ENCODE peak calls at places on chromosome 3, in six cellular contexts. B is endothelial cell of umbilical vein; D is CD8-positive, alpha-beta T cell; C is lower lobe of right lung; F is fibroblast of lung; P is keratinocyte. N is an unnamed sample. For H3K27me3, the result is how much of the 10 kb centered on the place peaks cover.

GRCh38 chr3:194632211-194632982 is 822 bp downstream of the TMEM44 start:
- DNase-seq in B (peak), D (no peak), P (no peak), F (peak), C (peak), N (no peak)

GRCh38 chr3:41716391-41716910 is 245.5 kb downstream of the ULK4 start:
- DNase-seq in P (no peak), F (peak), D (no peak), B (peak), C (no peak), N (no peak)

GRCh38 chr3:59769132-59769531 is 719.3 kb upstream of the CFAP20DC start:
- DNase-seq in D (no peak), F (no peak), B (no peak), C (no peak), P (no peak), N (no peak)

GRCh38 chr3:105359098-105359762 is 7.5 kb upstream of the ALCAM start:
- DNase-seq in D (no peak), B (peak), C (no peak), P (no peak), F (peak), N (no peak)

GRCh38 chr3:119508172-119508845 is 10.0 kb downstream of the TIMMDC1 start:
- DNase-seq in P (no peak), F (no peak), B (no peak), C (no peak), D (no peak), N (no peak)

GRCh38 chr3:180123928-180124327 is 87.2 kb upstream of the PEX5L start:
- DNase-seq in D (no peak), F (no peak), B (no peak), P (no peak), C (no peak), N (no peak)

GRCh38 chr3:164640586-164640985 is 437.7 kb downstream of the SI start:
- DNase-seq in C (no peak), F (no peak), P (no peak), B (no peak), D (no peak), N (no peak)

GRCh38 chr3:150736903-150737832 is 25.8 kb downstream of the SIAH2 start:
- DNase-seq in C (no peak), D (no peak), B (no peak), P (no peak), F (no peak), N (no peak)

GRCh38 chr3:102225407-102226132 is 209.2 kb upstream of the ZPLD1 start:
- DNase-seq in P (peak), B (peak), F (peak), D (no peak), C (no peak), N (peak)

GRCh38 chr3:156483426-156483825 is 71.5 kb downstream of the SSR3 start:
- DNase-seq in D (no peak), B (peak), C (no peak), F (peak), P (peak), N (peak)

GRCh38 chr3:10952525-10952924 is 40.0 kb upstream of the SLC6A1 start:
- DNase-seq in P (no peak), D (no peak), B (no peak), F (no peak), C (no peak), N (no peak)

GRCh38 chr3:10951295-10951926 is 41.1 kb upstream of the SLC6A1 start:
- DNase-seq in D (no peak), P (no peak), F (no peak), C (no peak), B (no peak), N (no peak)

GRCh38 chr3:10949197-10949596 is 43.4 kb upstream of the SLC6A1 start:
- DNase-seq in F (no peak), B (no peak), C (no peak), D (no peak), P (no peak), N (no peak)

GRCh38 chr3:10948326-10948725 is 44.2 kb upstream of the SLC6A1 start:
- DNase-seq in D (no peak), P (no peak), F (no peak), C (no peak), B (no peak), N (no peak)

GRCh38 chr3:10950476-10951294 is 41.9 kb upstream of the SLC6A1 start:
- DNase-seq in F (peak), D (no peak), P (no peak), C (no peak), B (peak), N (no peak)
- H3K4me3 ChIP-seq in F (no peak), D (no peak), P (no peak), C (no peak), B (no peak), N (no peak)

DNA sequence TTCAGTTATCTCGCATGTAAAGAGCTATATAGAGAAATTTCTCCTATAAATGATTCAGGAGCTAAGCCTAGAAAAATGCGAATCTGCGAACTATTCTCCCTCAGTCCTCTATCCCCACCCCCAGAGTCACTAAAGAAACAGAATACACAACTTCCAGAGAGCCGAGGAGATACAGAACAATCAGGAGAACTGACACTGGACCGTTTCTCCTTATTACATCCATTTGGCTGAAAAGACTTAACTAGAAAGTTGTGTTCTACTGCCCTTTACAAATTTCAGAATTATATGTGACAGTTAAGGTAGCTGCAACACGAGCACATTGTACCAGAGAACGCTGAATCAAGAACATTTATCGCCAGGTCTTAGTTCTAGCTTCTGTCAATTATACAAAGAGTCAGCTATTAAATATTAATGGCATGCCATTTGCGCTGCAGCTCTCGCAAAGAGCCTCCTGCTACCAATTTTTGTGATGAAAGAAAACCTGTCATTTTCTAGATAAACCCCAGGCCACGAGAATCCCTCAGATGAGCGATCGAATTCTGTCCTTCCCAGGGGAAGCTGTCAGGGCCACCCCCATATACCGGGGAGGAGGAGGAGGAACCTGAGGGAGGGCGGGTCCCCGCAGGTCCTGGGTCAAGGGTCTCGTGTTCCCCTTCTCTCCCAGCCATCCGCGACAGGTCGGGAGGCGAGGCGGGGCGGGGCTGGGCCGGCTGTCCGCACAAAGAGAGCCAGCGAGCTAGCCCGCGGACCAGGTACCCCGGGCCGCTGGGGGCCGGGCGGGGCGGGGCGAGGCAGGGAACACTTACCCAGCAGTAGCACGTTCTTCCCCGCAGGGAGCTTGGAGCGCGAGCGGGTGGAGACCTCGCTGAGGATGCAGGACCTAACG is 875 bp downstream of the DYNC1LI1 start:
- DNase-seq in B (peak), C (peak), F (peak), P (peak), D (peak), N (no peak)
- TF ChIP-seq CTCF in B (no peak), C (no peak), F (no peak), P (no peak), D (no peak), N (no peak)

GRCh38 chr3:187738400-187739124 is 6.7 kb downstream of the BCL6 start:
- DNase-seq in B (peak), F (peak), C (peak), D (peak), P (no peak), N (no peak)
- H3K27me3 ChIP-seq in B (under half), F (under half), C (under half), D (under half), P (under half), N (under half)

DNA sequence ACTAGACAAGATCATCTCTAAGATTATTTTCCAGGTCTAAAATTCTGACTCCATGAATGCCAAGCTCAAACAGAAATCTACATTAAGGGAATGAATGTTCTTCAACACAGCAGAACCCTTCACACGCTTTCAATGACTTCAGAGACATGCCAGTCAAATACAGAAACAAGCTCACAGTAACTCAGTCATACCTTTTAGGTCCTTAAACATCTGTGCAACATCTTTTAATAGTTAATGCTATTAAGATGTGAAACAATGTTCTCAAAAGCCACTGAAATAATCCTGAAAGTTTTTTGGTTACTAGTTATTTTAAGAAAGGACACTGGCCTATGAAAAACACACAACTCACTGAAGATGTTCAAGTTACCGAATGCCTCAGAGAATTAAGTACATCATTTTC is 2.5 kb downstream of the DLG1 start:
- DNase-seq in D (no peak), P (no peak), F (no peak), C (no peak), B (peak), N (no peak)
- H3K4me3 ChIP-seq in D (no peak), P (peak), F (no peak), C (no peak), B (peak), N (peak)

DNA sequence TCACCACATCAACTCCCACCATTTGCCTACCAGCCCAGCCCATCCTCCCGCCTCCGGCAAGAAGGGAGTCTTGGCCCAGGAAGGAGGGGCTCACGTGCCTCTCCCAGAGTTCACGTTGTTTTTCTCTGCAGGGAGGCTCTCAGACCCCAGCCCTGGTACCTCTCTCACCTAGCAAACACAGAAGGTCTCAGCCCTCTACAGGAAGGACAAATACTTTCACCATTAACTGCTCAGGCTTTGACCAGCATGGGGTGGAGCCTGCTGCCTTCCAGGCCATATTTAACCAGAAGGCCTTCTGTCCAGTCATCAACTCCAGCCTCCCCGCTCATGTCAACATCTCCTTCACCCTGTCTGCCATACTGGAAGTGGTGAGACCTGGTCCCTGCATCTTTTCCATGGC is 19.0 kb upstream of the HTR3E start:
- DNase-seq in D (no peak), B (no peak), F (no peak), P (no peak), C (no peak), N (no peak)
- TF ChIP-seq CTCF in D (no peak), B (no peak), F (no peak), P (no peak), C (no peak), N (no peak)

N was measured in BJ.